ENCODE peak calls at places on chromosomes 11 and 22, in eight cellular contexts. A is PC-9, L is heart right ventricle, M is T47D, N is fibroblast of pulmonary artery, R is M059J, P is adipocyte, B is NCI-H1694. U is an unnamed sample.

GRCh38 chr11:96113100-96113710 is 189.3 kb upstream of the MTMR2 start:
- DNase-seq in L (no peak), R (peak; percentile 61), P (peak; percentile 84), M (no peak), A (no peak), N (peak; percentile 75), B (no peak), U (no peak)

GRCh38 chr11:4607782-4608666 is at the start of gene TRIM68:
- DNase-seq in R (peak; percentile 97), P (peak; percentile 98), L (peak; percentile 98), M (peak; percentile 89), B (peak; percentile 53), N (peak; percentile 96), A (peak; percentile 78), U (peak; percentile 87)

GRCh38 chr11:126232683-126233082 is 21.1 kb downstream of the FAM118B start:
- DNase-seq in N (no peak), B (no peak), A (no peak), L (no peak), R (no peak), P (no peak), M (no peak), U (no peak)

GRCh38 chr22:28442951-28443876 is 236.4 kb downstream of the TTC28 start:
- DNase-seq in B (no peak), R (peak; percentile 71), A (no peak), L (peak; percentile 55), P (peak; percentile 83), M (no peak), N (peak; percentile 82), U (peak; percentile 43)

GRCh38 chr11:110190885-110191284 is 97.7 kb downstream of the ZC3H12C start:
- DNase-seq in B (no peak), R (no peak), L (no peak), N (no peak), P (no peak), M (no peak), A (no peak), U (no peak)

GRCh38 chr11:118820412-118821357 is 29.7 kb upstream of the DDX6 start:
- DNase-seq in B (no peak), L (peak; percentile 79), M (peak; percentile 54), N (no peak), P (no peak), A (no peak), R (peak; percentile 97), U (no peak)

GRCh38 chr11:69298778-69299461 is 5.0 kb downstream of the MYEOV start:
- DNase-seq in A (peak; percentile 65), L (no peak), P (no peak), B (no peak), N (no peak), R (peak; percentile 65), M (no peak), U (no peak)

GRCh38 chr22:40094449-40094848 is 83.3 kb upstream of the TNRC6B start:
- DNase-seq in R (no peak), M (no peak), A (no peak), N (no peak), B (no peak), P (peak; percentile 63), L (no peak), U (no peak)

GRCh38 chr11:113378013-113378412 is 9.6 kb upstream of the ANKK1 start:
- DNase-seq in N (no peak), P (no peak), M (no peak), B (no peak), A (no peak), L (no peak), R (no peak), U (no peak)

GRCh38 chr22:26174280-26174679 is 5.0 kb downstream of the SEZ6L start:
- DNase-seq in A (no peak), M (no peak), B (peak; percentile 3), P (peak; percentile 1), R (peak; percentile 2), N (no peak), L (no peak), U (no peak)

GRCh38 chr11:2801711-2802388 is 83.7 kb downstream of the CDKN1C start:
- DNase-seq in N (no peak), B (no peak), R (no peak), L (peak; percentile 8), M (no peak), A (no peak), P (no peak), U (no peak)

GRCh38 chr11:111797145-111797581 is 31.0 kb upstream of the PPP2R1B start:
- DNase-seq in R (peak; percentile 74), N (peak; percentile 62), A (peak; percentile 59), B (no peak), M (no peak), L (no peak), P (peak; percentile 30), U (peak; percentile 89)

GRCh38 chr11:107882095-107882820 is 23.7 kb upstream of the SLC35F2 start:
- DNase-seq in N (no peak), L (no peak), B (no peak), R (peak; percentile 23), M (no peak), P (no peak), A (peak; percentile 81), U (no peak)

GRCh38 chr22:46148885-46149492 is 1.3 kb upstream of the PPARA start:
- DNase-seq in R (no peak), M (no peak), A (no peak), P (no peak), L (no peak), N (no peak), B (no peak), U (no peak)

GRCh38 chr11:31940396-31941037 is 129.4 kb upstream of the PAX6 start:
- DNase-seq in R (peak; percentile 89), L (peak; percentile 17), M (no peak), A (no peak), B (peak; percentile 22), N (peak; percentile 78), P (no peak), U (no peak)

GRCh38 chr11:36817336-36817965 is 219.4 kb upstream of the RAG2 start:
- DNase-seq in A (no peak), B (no peak), N (no peak), M (no peak), P (no peak), R (peak; percentile 11), L (no peak), U (no peak)

U was measured in DMS 273 treated with DMSO at 0.1 percent for 48 hours.